ENCODE peak calls at places on chromosomes 6 and 20, in four cellular contexts. D is HL-60, Q is AG10803, A is AG04449. V is an unnamed sample.

GRCh38 chr6:101806241-101806640 is 412.7 kb downstream of the GRIK2 start:
- DNase-seq in D (no peak), Q (peak), A (peak), V (no peak)

GRCh38 chr6:54441687-54442248 is 133.5 kb downstream of the TINAG start:
- DNase-seq in Q (no peak), D (no peak), A (no peak), V (peak)

GRCh38 chr6:129863664-129864063 is 2.5 kb upstream of the TMEM244 start:
- DNase-seq in D (no peak), A (no peak), Q (peak), V (no peak)

GRCh38 chr6:36769161-36769675 is 70.0 kb downstream of the CPNE5 start:
- DNase-seq in Q (no peak), A (no peak), D (no peak), V (no peak)

GRCh38 chr6:139647816-139648215 is 273.4 kb upstream of the CITED2 start:
- DNase-seq in D (no peak), Q (no peak), A (no peak), V (no peak)

GRCh38 chr20:20367681-20368413 is at the start of gene INSM1:
- DNase-seq in D (no peak), Q (no peak), A (no peak), V (peak)

GRCh38 chr20:29410805-29411457 is 1846.5 kb upstream of the DEFB115 start:
- DNase-seq in Q (no peak), D (no peak), A (no peak), V (peak)

GRCh38 chr6:147497472-147497871 is 11.0 kb upstream of the SAMD5 start:
- DNase-seq in D (no peak), A (no peak), Q (no peak), V (no peak)

GRCh38 chr6:24321538-24322162 is 36.2 kb downstream of the DCDC2 start:
- DNase-seq in D (no peak), A (no peak), Q (no peak), V (no peak)

GRCh38 chr6:25869840-25870239 is 4.2 kb downstream of the SLC17A3 start:
- DNase-seq in A (no peak), D (no peak), Q (no peak), V (no peak)

GRCh38 chr6:159038914-159039884 is 5.6 kb downstream of the TAGAP start:
- DNase-seq in Q (peak), A (peak), D (peak), V (no peak)

GRCh38 chr20:43840382-43841070 is 74.1 kb upstream of the TOX2 start:
- DNase-seq in A (no peak), D (no peak), Q (no peak), V (no peak)

GRCh38 chr6:30876039-30876730 is 8.1 kb upstream of the DDR1 start:
- DNase-seq in D (no peak), Q (peak), A (no peak), V (no peak)

GRCh38 chr6:150627601-150628012 is 27.9 kb downstream of the PLEKHG1 start:
- DNase-seq in A (no peak), Q (peak), D (no peak), V (no peak)

GRCh38 chr20:62052842-62053464 is 12.7 kb downstream of the TAF4 start:
- DNase-seq in D (no peak), Q (no peak), A (no peak), V (peak)

GRCh38 chr6:89372506-89372901 is 20.0 kb upstream of the UBE2J1 start:
- DNase-seq in D (no peak), A (no peak), Q (no peak), V (no peak)

GRCh38 chr6:147506704-147507114 is 1.8 kb upstream of the SAMD5 start:
- DNase-seq in D (no peak), A (no peak), Q (peak), V (peak)

DNA sequence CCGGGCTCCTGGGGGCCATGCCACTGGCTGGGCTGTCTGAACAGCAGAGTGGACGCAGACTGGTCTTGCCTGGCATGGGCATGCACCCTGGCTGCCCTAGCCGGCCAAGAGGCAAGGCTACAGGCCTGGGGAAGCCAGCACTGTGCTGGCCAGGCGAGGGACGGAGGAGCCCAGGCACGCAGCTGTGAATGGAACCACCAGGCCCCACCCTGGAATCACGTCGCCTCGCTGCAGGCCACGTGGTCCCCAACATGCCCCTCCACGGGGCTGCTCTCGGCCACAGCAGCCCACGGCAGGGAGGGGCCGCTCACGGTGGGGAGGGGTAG is 4.0 kb downstream of the UCKL1 start:
- DNase-seq in Q (no peak), D (no peak), A (no peak), V (no peak)
- TF ChIP-seq CTCF in Q (no peak), D (no peak), A (no peak), V (no peak)

DNA sequence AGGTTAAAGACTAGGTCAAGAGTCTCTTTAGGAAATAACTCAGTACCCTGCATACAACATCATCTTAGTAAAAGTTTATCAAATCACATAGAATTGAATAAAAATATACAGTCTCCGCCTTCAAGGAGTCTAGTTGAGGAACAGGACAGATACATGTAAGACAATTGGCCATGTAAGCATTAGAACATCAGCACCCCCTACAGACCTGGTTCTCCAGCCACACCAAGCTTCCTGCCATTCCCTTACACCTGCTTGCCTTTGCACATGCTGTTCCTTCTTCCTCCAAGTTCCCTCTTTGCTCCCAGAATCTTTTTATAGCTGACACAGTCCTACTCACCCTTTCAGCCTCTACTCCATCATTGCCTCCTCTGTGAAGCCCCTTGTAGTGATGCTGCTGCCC is 187.8 kb upstream of the LRFN2 start:
- DNase-seq in A (no peak), D (no peak), Q (no peak), V (no peak)
- TF ChIP-seq CTCF in A (no peak), D (no peak), Q (no peak), V (no peak)

DNA sequence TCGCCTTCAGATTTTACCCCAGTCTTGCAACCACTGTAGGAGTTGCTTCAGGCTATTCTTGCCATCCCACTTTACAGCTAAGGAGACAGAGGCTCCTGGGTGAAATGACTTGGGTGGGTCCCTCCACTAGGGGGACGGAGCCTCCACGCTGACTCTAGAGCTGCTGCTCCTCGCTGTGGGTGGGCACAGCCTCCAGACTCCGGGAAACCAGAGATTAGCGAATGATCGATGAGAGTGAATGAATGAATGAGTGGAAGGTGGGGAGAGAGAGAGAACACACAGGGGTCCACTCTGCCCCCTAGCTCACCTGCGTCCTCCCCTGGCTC is 10.4 kb downstream of the ZBP1 start:
- DNase-seq in Q (no peak), D (no peak), A (no peak), V (peak)
- TF ChIP-seq CTCF in Q (no peak), D (no peak), A (no peak), V (no peak)

GRCh38 chr20:36130316-36130865 is 24.1 kb upstream of the EPB41L1 start:
- DNase-seq in D (no peak), A (no peak), Q (peak), V (no peak)
- TF ChIP-seq CTCF in D (no peak), A (no peak), Q (no peak), V (no peak)

GRCh38 chr20:12355185-12355584 is 437.5 kb downstream of the BTBD3 start:
- DNase-seq in A (no peak), D (no peak), Q (no peak), V (no peak)

GRCh38 chr20:12358006-12358654 is 440.4 kb downstream of the BTBD3 start:
- DNase-seq in A (no peak), Q (no peak), D (no peak), V (no peak)

GRCh38 chr20:12354725-12355124 is 437.0 kb downstream of the BTBD3 start:
- DNase-seq in A (no peak), D (no peak), Q (no peak), V (no peak)

GRCh38 chr20:12358655-12359009 is 440.9 kb downstream of the BTBD3 start:
- DNase-seq in D (no peak), A (no peak), Q (no peak), V (no peak)
- TF ChIP-seq CTCF in D (no peak), A (no peak), Q (no peak), V (no peak)

GRCh38 chr6:132530293-132530974 is 7.6 kb upstream of the TAAR9 start:
- DNase-seq in A (no peak), D (peak), Q (peak), V (no peak)
- TF ChIP-seq CTCF in A (peak), D (peak), Q (peak), V (peak)

V was measured in kidney.